ENCODE peak calls at places on chromosomes 5 and 9, in ten cellular contexts. One of them, this sample, is unnamed.

GRCh38 chr5:2534251-2534650 is 217.2 kb downstream of the IRX2 start:
- DNase-seq in SW480: no peak
- DNase-seq in heart right ventricle: no peak
- DNase-seq in AG09309: no peak
- DNase-seq in activated T-helper 9 cell treated with anti-CD3 and anti-CD28 coated beads, Interleukin-2, amount 50 U/mL, for 16 hours: no peak
- DNase-seq in sciatic nerve: no peak
- DNase-seq in AG10803: no peak
- DNase-seq in NCI-H1694 treated with DMSO at 0.1 percent for 48 hours: no peak
- DNase-seq in DMS79: no peak
- DNase-seq in WTC11: no peak
- DNase-seq in this sample: no peak

GRCh38 chr5:140038373-140038957 is 4.6 kb downstream of the NRG2 start:
- DNase-seq in NCI-H1694 treated with DMSO at 0.1 percent for 48 hours: no peak
- DNase-seq in AG09309: no peak
- DNase-seq in WTC11: no peak
- DNase-seq in SW480: peak
- DNase-seq in DMS79: no peak
- DNase-seq in sciatic nerve: no peak
- DNase-seq in heart right ventricle: no peak
- DNase-seq in AG10803: peak
- DNase-seq in activated T-helper 9 cell treated with anti-CD3 and anti-CD28 coated beads, Interleukin-2, amount 50 U/mL, for 16 hours: no peak
- DNase-seq in this sample: peak

GRCh38 chr5:114416254-114416653 is 54.4 kb downstream of the KCNN2 start:
- DNase-seq in DMS79: no peak
- DNase-seq in AG09309: no peak
- DNase-seq in sciatic nerve: no peak
- DNase-seq in AG10803: no peak
- DNase-seq in SW480: no peak
- DNase-seq in NCI-H1694 treated with DMSO at 0.1 percent for 48 hours: no peak
- DNase-seq in activated T-helper 9 cell treated with anti-CD3 and anti-CD28 coated beads, Interleukin-2, amount 50 U/mL, for 16 hours: no peak
- DNase-seq in heart right ventricle: no peak
- DNase-seq in WTC11: no peak
- DNase-seq in this sample: no peak

GRCh38 chr9:112169368-112169767 is 5.7 kb downstream of the SUSD1 start:
- DNase-seq in heart right ventricle: no peak
- DNase-seq in AG09309: no peak
- DNase-seq in NCI-H1694 treated with DMSO at 0.1 percent for 48 hours: no peak
- DNase-seq in AG10803: no peak
- DNase-seq in DMS79: no peak
- DNase-seq in SW480: peak
- DNase-seq in sciatic nerve: no peak
- DNase-seq in activated T-helper 9 cell treated with anti-CD3 and anti-CD28 coated beads, Interleukin-2, amount 50 U/mL, for 16 hours: no peak
- DNase-seq in WTC11: no peak
- DNase-seq in this sample: no peak

GRCh38 chr9:91151014-91151740 is 210.5 kb downstream of the AUH start:
- DNase-seq in AG09309: peak
- DNase-seq in SW480: no peak
- DNase-seq in heart right ventricle: no peak
- DNase-seq in sciatic nerve: no peak
- DNase-seq in NCI-H1694 treated with DMSO at 0.1 percent for 48 hours: no peak
- DNase-seq in WTC11: no peak
- DNase-seq in activated T-helper 9 cell treated with anti-CD3 and anti-CD28 coated beads, Interleukin-2, amount 50 U/mL, for 16 hours: no peak
- DNase-seq in AG10803: peak
- DNase-seq in DMS79: no peak
- DNase-seq in this sample: peak

GRCh38 chr9:89597711-89598707 is 6.8 kb upstream of the GADD45G start:
- DNase-seq in sciatic nerve: peak
- DNase-seq in WTC11: peak
- DNase-seq in NCI-H1694 treated with DMSO at 0.1 percent for 48 hours: peak
- DNase-seq in DMS79: no peak
- DNase-seq in SW480: peak
- DNase-seq in AG10803: peak
- DNase-seq in AG09309: no peak
- DNase-seq in activated T-helper 9 cell treated with anti-CD3 and anti-CD28 coated beads, Interleukin-2, amount 50 U/mL, for 16 hours: peak
- DNase-seq in heart right ventricle: peak
- DNase-seq in this sample: peak

GRCh38 chr9:105004466-105005090 is 76.6 kb upstream of the ABCA1 start:
- DNase-seq in WTC11: no peak
- DNase-seq in NCI-H1694 treated with DMSO at 0.1 percent for 48 hours: no peak
- DNase-seq in SW480: no peak
- DNase-seq in activated T-helper 9 cell treated with anti-CD3 and anti-CD28 coated beads, Interleukin-2, amount 50 U/mL, for 16 hours: no peak
- DNase-seq in AG09309: no peak
- DNase-seq in AG10803: no peak
- DNase-seq in sciatic nerve: no peak
- DNase-seq in DMS79: no peak
- DNase-seq in heart right ventricle: no peak
- DNase-seq in this sample: no peak

GRCh38 chr9:116383956-116384355 is 230.4 kb downstream of the PAPPA start:
- DNase-seq in AG09309: no peak
- DNase-seq in WTC11: no peak
- DNase-seq in AG10803: no peak
- DNase-seq in DMS79: no peak
- DNase-seq in sciatic nerve: no peak
- DNase-seq in SW480: no peak
- DNase-seq in NCI-H1694 treated with DMSO at 0.1 percent for 48 hours: no peak
- DNase-seq in heart right ventricle: no peak
- DNase-seq in activated T-helper 9 cell treated with anti-CD3 and anti-CD28 coated beads, Interleukin-2, amount 50 U/mL, for 16 hours: no peak
- DNase-seq in this sample: no peak

GRCh38 chr9:77457916-77458592 is 190.1 kb downstream of the GNA14 start:
- DNase-seq in DMS79: peak
- DNase-seq in sciatic nerve: peak
- DNase-seq in AG09309: peak
- DNase-seq in heart right ventricle: peak
- DNase-seq in AG10803: peak
- DNase-seq in NCI-H1694 treated with DMSO at 0.1 percent for 48 hours: peak
- DNase-seq in activated T-helper 9 cell treated with anti-CD3 and anti-CD28 coated beads, Interleukin-2, amount 50 U/mL, for 16 hours: peak
- DNase-seq in SW480: peak
- DNase-seq in WTC11: peak
- DNase-seq in this sample: peak

GRCh38 chr5:74105126-74105780 is 479.3 kb downstream of the ARHGEF28 start:
- DNase-seq in sciatic nerve: no peak
- DNase-seq in AG10803: no peak
- DNase-seq in SW480: no peak
- DNase-seq in NCI-H1694 treated with DMSO at 0.1 percent for 48 hours: no peak
- DNase-seq in activated T-helper 9 cell treated with anti-CD3 and anti-CD28 coated beads, Interleukin-2, amount 50 U/mL, for 16 hours: no peak
- DNase-seq in heart right ventricle: peak
- DNase-seq in WTC11: no peak
- DNase-seq in AG09309: no peak
- DNase-seq in DMS79: no peak
- DNase-seq in this sample: no peak

GRCh38 chr5:191949-192690 is 825 bp downstream of the LRRC14B start:
- DNase-seq in NCI-H1694 treated with DMSO at 0.1 percent for 48 hours: no peak
- DNase-seq in heart right ventricle: no peak
- DNase-seq in activated T-helper 9 cell treated with anti-CD3 and anti-CD28 coated beads, Interleukin-2, amount 50 U/mL, for 16 hours: no peak
- DNase-seq in SW480: no peak
- DNase-seq in WTC11: no peak
- DNase-seq in DMS79: no peak
- DNase-seq in sciatic nerve: peak
- DNase-seq in AG09309: no peak
- DNase-seq in AG10803: no peak
- DNase-seq in this sample: no peak

GRCh38 chr9:8567963-8568579 is 768.5 kb upstream of the DMAC1 start:
- DNase-seq in NCI-H1694 treated with DMSO at 0.1 percent for 48 hours: no peak
- DNase-seq in activated T-helper 9 cell treated with anti-CD3 and anti-CD28 coated beads, Interleukin-2, amount 50 U/mL, for 16 hours: no peak
- DNase-seq in heart right ventricle: no peak
- DNase-seq in SW480: no peak
- DNase-seq in AG09309: no peak
- DNase-seq in AG10803: no peak
- DNase-seq in sciatic nerve: no peak
- DNase-seq in WTC11: no peak
- DNase-seq in DMS79: no peak
- DNase-seq in this sample: no peak

GRCh38 chr5:134526483-134527155 is 1.1 kb downstream of the JADE2 start:
- DNase-seq in AG10803: no peak
- DNase-seq in WTC11: peak
- DNase-seq in sciatic nerve: peak
- DNase-seq in SW480: peak
- DNase-seq in AG09309: no peak
- DNase-seq in NCI-H1694 treated with DMSO at 0.1 percent for 48 hours: peak
- DNase-seq in DMS79: peak
- DNase-seq in heart right ventricle: peak
- DNase-seq in activated T-helper 9 cell treated with anti-CD3 and anti-CD28 coated beads, Interleukin-2, amount 50 U/mL, for 16 hours: peak
- DNase-seq in this sample: peak

GRCh38 chr5:29157975-29158374 is 2035.5 kb upstream of the CDH6 start:
- DNase-seq in AG10803: no peak
- DNase-seq in SW480: no peak
- DNase-seq in DMS79: no peak
- DNase-seq in heart right ventricle: no peak
- DNase-seq in AG09309: no peak
- DNase-seq in sciatic nerve: no peak
- DNase-seq in NCI-H1694 treated with DMSO at 0.1 percent for 48 hours: no peak
- DNase-seq in WTC11: no peak
- DNase-seq in activated T-helper 9 cell treated with anti-CD3 and anti-CD28 coated beads, Interleukin-2, amount 50 U/mL, for 16 hours: no peak
- DNase-seq in this sample: no peak

GRCh38 chr5:107372723-107373487 is 297.8 kb downstream of the EFNA5 start:
- DNase-seq in AG09309: no peak
- DNase-seq in sciatic nerve: no peak
- DNase-seq in DMS79: no peak
- DNase-seq in WTC11: no peak
- DNase-seq in AG10803: no peak
- DNase-seq in NCI-H1694 treated with DMSO at 0.1 percent for 48 hours: no peak
- DNase-seq in activated T-helper 9 cell treated with anti-CD3 and anti-CD28 coated beads, Interleukin-2, amount 50 U/mL, for 16 hours: no peak
- DNase-seq in heart right ventricle: no peak
- DNase-seq in SW480: no peak
- DNase-seq in this sample: no peak

GRCh38 chr9:93702261-93702660 is 125.9 kb downstream of the PHF2 start:
- DNase-seq in AG10803: no peak
- DNase-seq in activated T-helper 9 cell treated with anti-CD3 and anti-CD28 coated beads, Interleukin-2, amount 50 U/mL, for 16 hours: no peak
- DNase-seq in heart right ventricle: no peak
- DNase-seq in DMS79: no peak
- DNase-seq in SW480: no peak
- DNase-seq in sciatic nerve: no peak
- DNase-seq in WTC11: no peak
- DNase-seq in NCI-H1694 treated with DMSO at 0.1 percent for 48 hours: no peak
- DNase-seq in AG09309: no peak
- DNase-seq in this sample: no peak

GRCh38 chr9:124884376-124884775 is 22.4 kb downstream of the ARPC5L start:
- DNase-seq in sciatic nerve: no peak
- DNase-seq in DMS79: no peak
- DNase-seq in SW480: no peak
- DNase-seq in AG09309: no peak
- DNase-seq in AG10803: no peak
- DNase-seq in activated T-helper 9 cell treated with anti-CD3 and anti-CD28 coated beads, Interleukin-2, amount 50 U/mL, for 16 hours: no peak
- DNase-seq in heart right ventricle: no peak
- DNase-seq in WTC11: no peak
- DNase-seq in NCI-H1694 treated with DMSO at 0.1 percent for 48 hours: no peak
- DNase-seq in this sample: no peak

GRCh38 chr9:108933231-108933630 is 693 bp downstream of the ELP1 start:
- DNase-seq in heart right ventricle: peak
- DNase-seq in WTC11: no peak
- DNase-seq in AG10803: peak
- DNase-seq in SW480: peak
- DNase-seq in sciatic nerve: no peak
- DNase-seq in AG09309: no peak
- DNase-seq in DMS79: no peak
- DNase-seq in NCI-H1694 treated with DMSO at 0.1 percent for 48 hours: no peak
- DNase-seq in activated T-helper 9 cell treated with anti-CD3 and anti-CD28 coated beads, Interleukin-2, amount 50 U/mL, for 16 hours: no peak
- DNase-seq in this sample: peak

GRCh38 chr5:79842006-79842881 is 148.8 kb downstream of the MTX3 start:
- DNase-seq in SW480: no peak
- DNase-seq in NCI-H1694 treated with DMSO at 0.1 percent for 48 hours: no peak
- DNase-seq in activated T-helper 9 cell treated with anti-CD3 and anti-CD28 coated beads, Interleukin-2, amount 50 U/mL, for 16 hours: no peak
- DNase-seq in AG09309: no peak
- DNase-seq in AG10803: no peak
- DNase-seq in heart right ventricle: no peak
- DNase-seq in WTC11: no peak
- DNase-seq in DMS79: no peak
- DNase-seq in sciatic nerve: no peak
- DNase-seq in this sample: no peak

GRCh38 chr5:181052928-181053759 is 13.1 kb downstream of the BTNL9 start:
- DNase-seq in AG10803: no peak
- DNase-seq in AG09309: no peak
- DNase-seq in SW480: peak
- DNase-seq in DMS79: no peak
- DNase-seq in activated T-helper 9 cell treated with anti-CD3 and anti-CD28 coated beads, Interleukin-2, amount 50 U/mL, for 16 hours: no peak
- DNase-seq in heart right ventricle: no peak
- DNase-seq in NCI-H1694 treated with DMSO at 0.1 percent for 48 hours: no peak
- DNase-seq in sciatic nerve: no peak
- DNase-seq in WTC11: peak
- DNase-seq in this sample: peak

GRCh38 chr5:10307206-10308148 is at the start of gene CMBL:
- DNase-seq in AG10803: peak
- DNase-seq in heart right ventricle: peak
- DNase-seq in WTC11: peak
- DNase-seq in AG09309: no peak
- DNase-seq in sciatic nerve: peak
- DNase-seq in NCI-H1694 treated with DMSO at 0.1 percent for 48 hours: peak
- DNase-seq in DMS79: peak
- DNase-seq in SW480: no peak
- DNase-seq in activated T-helper 9 cell treated with anti-CD3 and anti-CD28 coated beads, Interleukin-2, amount 50 U/mL, for 16 hours: no peak
- DNase-seq in this sample: peak

GRCh38 chr9:94584555-94584954 is 9.1 kb downstream of the FBP2 start:
- DNase-seq in NCI-H1694 treated with DMSO at 0.1 percent for 48 hours: no peak
- DNase-seq in heart right ventricle: no peak
- DNase-seq in WTC11: no peak
- DNase-seq in AG10803: no peak
- DNase-seq in SW480: peak
- DNase-seq in sciatic nerve: no peak
- DNase-seq in DMS79: no peak
- DNase-seq in activated T-helper 9 cell treated with anti-CD3 and anti-CD28 coated beads, Interleukin-2, amount 50 U/mL, for 16 hours: no peak
- DNase-seq in AG09309: no peak
- DNase-seq in this sample: no peak

GRCh38 chr5:80491296-80491695 is 3.4 kb downstream of the FAM151B start:
- DNase-seq in sciatic nerve: no peak
- DNase-seq in AG09309: no peak
- DNase-seq in DMS79: no peak
- DNase-seq in NCI-H1694 treated with DMSO at 0.1 percent for 48 hours: no peak
- DNase-seq in AG10803: no peak
- DNase-seq in heart right ventricle: no peak
- DNase-seq in WTC11: no peak
- DNase-seq in activated T-helper 9 cell treated with anti-CD3 and anti-CD28 coated beads, Interleukin-2, amount 50 U/mL, for 16 hours: no peak
- DNase-seq in SW480: no peak
- DNase-seq in this sample: no peak

GRCh38 chr9:115847245-115847644 is 306.3 kb upstream of the PAPPA start:
- DNase-seq in heart right ventricle: no peak
- DNase-seq in AG09309: peak
- DNase-seq in SW480: no peak
- DNase-seq in activated T-helper 9 cell treated with anti-CD3 and anti-CD28 coated beads, Interleukin-2, amount 50 U/mL, for 16 hours: no peak
- DNase-seq in NCI-H1694 treated with DMSO at 0.1 percent for 48 hours: no peak
- DNase-seq in WTC11: no peak
- DNase-seq in AG10803: peak
- DNase-seq in sciatic nerve: no peak
- DNase-seq in DMS79: no peak
- DNase-seq in this sample: peak

GRCh38 chr5:143913008-143913752 is 101.2 kb downstream of the HMHB1 start:
- DNase-seq in activated T-helper 9 cell treated with anti-CD3 and anti-CD28 coated beads, Interleukin-2, amount 50 U/mL, for 16 hours: no peak
- DNase-seq in sciatic nerve: no peak
- DNase-seq in WTC11: no peak
- DNase-seq in heart right ventricle: no peak
- DNase-seq in NCI-H1694 treated with DMSO at 0.1 percent for 48 hours: no peak
- DNase-seq in DMS79: no peak
- DNase-seq in AG09309: peak
- DNase-seq in SW480: no peak
- DNase-seq in AG10803: peak
- DNase-seq in this sample: peak

GRCh38 chr5:91382530-91383026 is 539 bp downstream of the ARRDC3 start:
- DNase-seq in AG09309: no peak
- DNase-seq in AG10803: no peak
- DNase-seq in DMS79: no peak
- DNase-seq in sciatic nerve: peak
- DNase-seq in NCI-H1694 treated with DMSO at 0.1 percent for 48 hours: peak
- DNase-seq in heart right ventricle: peak
- DNase-seq in WTC11: no peak
- DNase-seq in activated T-helper 9 cell treated with anti-CD3 and anti-CD28 coated beads, Interleukin-2, amount 50 U/mL, for 16 hours: peak
- DNase-seq in SW480: peak
- DNase-seq in this sample: peak

GRCh38 chr9:88722753-88723152 is 187.8 kb downstream of the NXNL2 start:
- DNase-seq in DMS79: no peak
- DNase-seq in SW480: peak
- DNase-seq in heart right ventricle: no peak
- DNase-seq in WTC11: no peak
- DNase-seq in sciatic nerve: no peak
- DNase-seq in AG10803: no peak
- DNase-seq in AG09309: no peak
- DNase-seq in activated T-helper 9 cell treated with anti-CD3 and anti-CD28 coated beads, Interleukin-2, amount 50 U/mL, for 16 hours: no peak
- DNase-seq in NCI-H1694 treated with DMSO at 0.1 percent for 48 hours: no peak
- DNase-seq in this sample: no peak

GRCh38 chr5:107937710-107938355 is 267.1 kb upstream of the EFNA5 start:
- DNase-seq in activated T-helper 9 cell treated with anti-CD3 and anti-CD28 coated beads, Interleukin-2, amount 50 U/mL, for 16 hours: no peak
- DNase-seq in AG09309: no peak
- DNase-seq in AG10803: no peak
- DNase-seq in NCI-H1694 treated with DMSO at 0.1 percent for 48 hours: no peak
- DNase-seq in SW480: no peak
- DNase-seq in heart right ventricle: no peak
- DNase-seq in WTC11: no peak
- DNase-seq in sciatic nerve: no peak
- DNase-seq in DMS79: no peak
- DNase-seq in this sample: no peak